ENCODE peak calls at places on chromosomes 16 and 17, in eight cellular contexts. H is NCI-H460, W is HFF-Myc, V is lower leg skin, S is OCI-M1, X is GM04504, G is tibial artery, I is SHP77. U is an unnamed sample.

GRCh38 chr17:40315678-40316570 is 6.9 kb downstream of the RARA start:
- DNase-seq in H (no peak), W (no peak), V (peak), S (peak), X (no peak), G (peak), I (no peak), U (peak)

GRCh38 chr17:65061621-65062020 is 5.1 kb upstream of the GNA13 start:
- DNase-seq in H (no peak), W (no peak), V (no peak), S (no peak), X (no peak), G (no peak), I (no peak), U (no peak)

GRCh38 chr16:2032285-2033056 is 5.8 kb downstream of the NHERF2 start:
- DNase-seq in H (no peak), W (no peak), V (no peak), S (no peak), X (no peak), G (no peak), I (no peak), U (no peak)

GRCh38 chr17:80790021-80790765 is 201.4 kb upstream of the CHMP6 start:
- DNase-seq in H (no peak), W (no peak), V (peak), S (no peak), X (no peak), G (no peak), I (no peak), U (no peak)

GRCh38 chr16:2054543-2055245 is 6.9 kb downstream of the TSC2 start:
- DNase-seq in H (no peak), W (no peak), V (no peak), S (no peak), X (no peak), G (no peak), I (no peak), U (no peak)

GRCh38 chr16:15523092-15523541 is 88.7 kb downstream of the BMERB1 start:
- DNase-seq in H (peak), W (no peak), V (no peak), S (peak), X (no peak), G (no peak), I (no peak), U (no peak)

GRCh38 chr16:14186007-14186953 is 115.2 kb downstream of the MRTFB start:
- DNase-seq in H (no peak), W (peak), V (no peak), S (peak), X (peak), G (peak), I (peak), U (no peak)

GRCh38 chr16:31352344-31353115 is 2.4 kb upstream of the ITGAX start:
- DNase-seq in H (no peak), W (no peak), V (no peak), S (peak), X (no peak), G (no peak), I (no peak), U (no peak)

GRCh38 chr16:78566397-78567073 is 467.1 kb downstream of the WWOX start:
- DNase-seq in H (no peak), W (no peak), V (no peak), S (no peak), X (no peak), G (no peak), I (no peak), U (no peak)

GRCh38 chr17:58328195-58329034 is at the start of gene TSPOAP1:
- DNase-seq in H (no peak), W (no peak), V (no peak), S (peak), X (no peak), G (no peak), I (no peak), U (no peak)

GRCh38 chr17:48546924-48547838 is 2.3 kb upstream of the HOXB2 start:
- DNase-seq in H (no peak), W (no peak), V (no peak), S (peak), X (no peak), G (no peak), I (no peak), U (no peak)

GRCh38 chr17:29825604-29826003 is 104.4 kb downstream of the SSH2 start:
- DNase-seq in H (no peak), W (no peak), V (no peak), S (no peak), X (no peak), G (no peak), I (no peak), U (no peak)

GRCh38 chr17:74145756-74146155 is 57.7 kb upstream of the RPL38 start:
- DNase-seq in H (no peak), W (no peak), V (peak), S (no peak), X (no peak), G (peak), I (no peak), U (peak)

GRCh38 chr16:57764341-57765159 is 29.0 kb downstream of the KATNB1 start:
- DNase-seq in H (peak), W (peak), V (no peak), S (peak), X (peak), G (no peak), I (no peak), U (no peak)

GRCh38 chr16:16797239-16797638 is 418.3 kb downstream of the NPIPA7 start:
- DNase-seq in H (peak), W (no peak), V (no peak), S (peak), X (no peak), G (no peak), I (no peak), U (no peak)

GRCh38 chr16:48317614-48318013 is 67.6 kb downstream of the SIAH1 start:
- DNase-seq in H (no peak), W (peak), V (no peak), S (peak), X (peak), G (no peak), I (no peak), U (no peak)

GRCh38 chr16:66364117-66364958 is 2.2 kb upstream of the CDH5 start:
- DNase-seq in H (no peak), W (no peak), V (peak), S (no peak), X (no peak), G (peak), I (no peak), U (peak)

GRCh38 chr17:31155208-31155810 is 60.5 kb downstream of the NF1 start:
- DNase-seq in H (no peak), W (no peak), V (no peak), S (no peak), X (no peak), G (no peak), I (no peak), U (no peak)

GRCh38 chr16:57566436-57566835 is 24.0 kb downstream of the ADGRG5 start:
- DNase-seq in H (no peak), W (no peak), V (no peak), S (no peak), X (no peak), G (no peak), I (no peak), U (no peak)

GRCh38 chr16:24409045-24409444 is 130.3 kb upstream of the RBBP6 start:
- DNase-seq in H (no peak), W (no peak), V (peak), S (no peak), X (no peak), G (no peak), I (no peak), U (no peak)

GRCh38 chr16:82653550-82654511 is 27.1 kb downstream of the CDH13 start:
- DNase-seq in H (peak), W (peak), V (no peak), S (peak), X (peak), G (no peak), I (no peak), U (no peak)

GRCh38 chr17:69460963-69461922 is 46.7 kb downstream of the MAP2K6 start:
- DNase-seq in H (no peak), W (no peak), V (no peak), S (no peak), X (no peak), G (no peak), I (no peak), U (no peak)